ENCODE peak calls at places on chromosome 1, in five cellular contexts. S is SK-N-SH, X is HCT116, G is PC-9, N is MM.1S. H is an unnamed sample.

GRCh38 chr1:100928128-100928527 is 32.2 kb downstream of the SLC30A7 start:
- DNase-seq in G (no peak), X (no peak), N (no peak), S (peak; percentile 1), H (no peak)

GRCh38 chr1:37752583-37753471 is 12.1 kb downstream of the EPHA10 start:
- DNase-seq in G (peak; percentile 49), X (peak; percentile 8), S (peak; percentile 91), N (peak; percentile 47), H (no peak)

GRCh38 chr1:183622884-183623785 is 12.4 kb downstream of the ARPC5 start:
- DNase-seq in G (peak; percentile 60), S (peak; percentile 63), X (peak; percentile 51), N (peak; percentile 75), H (peak; percentile 84)

GRCh38 chr1:208077232-208077751 is 166.4 kb upstream of the CD34 start:
- DNase-seq in G (no peak), N (no peak), S (peak; percentile 73), X (no peak), H (no peak)

GRCh38 chr1:72281637-72282270 is 585 bp downstream of the NEGR1 start:
- DNase-seq in G (no peak), N (no peak), X (no peak), S (no peak), H (no peak)

GRCh38 chr1:11571906-11572616 is 82.2 kb downstream of the FBXO2 start:
- DNase-seq in S (no peak), X (peak; percentile 8), G (no peak), N (peak; percentile 57), H (peak; percentile 87)

GRCh38 chr1:26696645-26697440 is 1.0 kb downstream of the ARID1A start:
- DNase-seq in G (no peak), N (peak; percentile 39), X (no peak), S (peak; percentile 57), H (peak; percentile 77)

GRCh38 chr1:230280054-230280795 is 145.9 kb downstream of the PGBD5 start:
- DNase-seq in X (no peak), G (no peak), S (no peak), N (no peak), H (no peak)

GRCh38 chr1:93874025-93874651 is 4.9 kb downstream of the DNTTIP2 start:
- DNase-seq in X (no peak), N (no peak), G (peak; percentile 52), S (peak; percentile 33), H (peak; percentile 44)

GRCh38 chr1:17436380-17437174 is 2.9 kb downstream of the RCC2 start:
- DNase-seq in N (no peak), S (no peak), G (no peak), X (no peak), H (peak; percentile 11)

GRCh38 chr1:33435096-33435820 is 4.4 kb upstream of the PHC2 start:
- DNase-seq in N (no peak), X (no peak), G (no peak), S (no peak), H (no peak)

GRCh38 chr1:203325418-203326091 is 20.2 kb downstream of the BTG2 start:
- DNase-seq in X (no peak), N (peak; percentile 55), G (no peak), S (no peak), H (peak; percentile 89)

GRCh38 chr1:231563253-231563652 is 34.8 kb downstream of the TSNAX start:
- DNase-seq in N (no peak), S (no peak), X (no peak), G (no peak), H (no peak)

GRCh38 chr1:110872366-110872744 is 593 bp upstream of the CD53 start:
- DNase-seq in G (no peak), N (no peak), X (no peak), S (no peak), H (peak; percentile 96)

GRCh38 chr1:110873856-110874255 is 908 bp downstream of the CD53 start:
- DNase-seq in X (no peak), N (peak; percentile 6), S (no peak), G (no peak), H (no peak)

GRCh38 chr1:110872745-110873435 is at the start of gene CD53:
- DNase-seq in S (no peak), G (no peak), N (peak; percentile 40), X (no peak), H (peak; percentile 96)

GRCh38 chr1:110875216-110875731 is 2.3 kb downstream of the CD53 start:
- DNase-seq in N (peak; percentile 53), X (no peak), S (no peak), G (no peak), H (peak; percentile 64)

GRCh38 chr1:110874303-110875215 is 1.6 kb downstream of the CD53 start:
- DNase-seq in G (no peak), N (peak; percentile 35), X (no peak), S (no peak), H (no peak)
- H3K79me2 ChIP-seq in G (no peaks in the 10 kb centered on the region), N (peaks cover 68% of the 10 kb centered on the region), X (no peaks in the 10 kb centered on the region), S (no peaks in the 10 kb centered on the region), H (peaks cover 27% of the 10 kb centered on the region)

GRCh38 chr1:152539901-152540300 is 25.6 kb downstream of the CRCT1 start:
- DNase-seq in G (no peak), S (no peak), X (no peak), N (no peak), H (no peak)
- H3K9me2 ChIP-seq in G (no peaks in the 10 kb centered on the region), S (no peaks in the 10 kb centered on the region), X (no peaks in the 10 kb centered on the region), N (no peaks in the 10 kb centered on the region), H (no peaks in the 10 kb centered on the region)

GRCh38 chr1:116416854-116417513 is 43.9 kb downstream of the ATP1A1 start:
- DNase-seq in G (no peak), S (no peak), N (no peak), X (no peak), H (peak; percentile 71)
- H3K4me3 ChIP-seq in G (peak overlapping the region; percentile 96), S (peak overlapping the region; percentile 80), N (no peak overlapping the region), X (peak overlapping the region; percentile 89), H (peak overlapping the region; percentile 97)

DNA sequence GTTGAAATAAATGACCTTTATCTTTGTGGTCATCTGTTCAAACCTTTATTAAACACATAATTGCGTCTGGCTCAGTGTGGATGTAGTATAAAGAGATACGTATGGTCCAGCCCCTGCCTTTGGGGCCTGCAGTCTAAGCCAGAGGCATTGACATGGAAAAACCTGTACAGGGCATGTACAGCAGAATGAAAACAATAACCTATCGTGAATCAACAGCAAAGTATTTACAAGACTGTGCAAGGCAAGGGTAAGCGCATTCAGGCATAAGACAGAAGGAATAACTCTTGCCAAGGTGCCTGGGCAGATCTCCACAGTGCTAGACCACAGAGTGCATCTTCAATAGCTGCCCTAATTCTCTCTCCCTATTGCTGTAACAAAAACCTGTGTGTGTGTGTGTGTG is 35.5 kb downstream of the KIRREL1 start:
- DNase-seq in X (no peak), N (no peak), G (peak; percentile 84), S (no peak), H (no peak)
- H3K79me2 ChIP-seq in X (peaks cover 47% of the 10 kb centered on the region), N (no peaks in the 10 kb centered on the region), G (no peaks in the 10 kb centered on the region), S (peaks cover 100% of the 10 kb centered on the region), H (no peaks in the 10 kb centered on the region)

GRCh38 chr1:181604482-181604881 is 121.2 kb downstream of the CACNA1E start:
- DNase-seq in S (no peak), N (no peak), X (no peak), G (no peak), H (no peak)

GRCh38 chr1:181608386-181608785 is 125.1 kb downstream of the CACNA1E start:
- DNase-seq in G (no peak), X (no peak), N (no peak), S (no peak), H (no peak)

GRCh38 chr1:181603735-181604410 is 120.6 kb downstream of the CACNA1E start:
- DNase-seq in X (no peak), S (no peak), N (no peak), G (no peak), H (no peak)

GRCh38 chr1:181608951-181609350 is 125.6 kb downstream of the CACNA1E start:
- DNase-seq in N (no peak), X (no peak), S (no peak), G (no peak), H (no peak)

GRCh38 chr1:181607524-181607923 is 124.2 kb downstream of the CACNA1E start:
- DNase-seq in N (no peak), X (no peak), S (no peak), G (no peak), H (no peak)
- H3K9me2 ChIP-seq in N (no peaks in the 10 kb centered on the region), X (no peaks in the 10 kb centered on the region), S (no peaks in the 10 kb centered on the region), G (no peaks in the 10 kb centered on the region), H (no peaks in the 10 kb centered on the region)

DNA sequence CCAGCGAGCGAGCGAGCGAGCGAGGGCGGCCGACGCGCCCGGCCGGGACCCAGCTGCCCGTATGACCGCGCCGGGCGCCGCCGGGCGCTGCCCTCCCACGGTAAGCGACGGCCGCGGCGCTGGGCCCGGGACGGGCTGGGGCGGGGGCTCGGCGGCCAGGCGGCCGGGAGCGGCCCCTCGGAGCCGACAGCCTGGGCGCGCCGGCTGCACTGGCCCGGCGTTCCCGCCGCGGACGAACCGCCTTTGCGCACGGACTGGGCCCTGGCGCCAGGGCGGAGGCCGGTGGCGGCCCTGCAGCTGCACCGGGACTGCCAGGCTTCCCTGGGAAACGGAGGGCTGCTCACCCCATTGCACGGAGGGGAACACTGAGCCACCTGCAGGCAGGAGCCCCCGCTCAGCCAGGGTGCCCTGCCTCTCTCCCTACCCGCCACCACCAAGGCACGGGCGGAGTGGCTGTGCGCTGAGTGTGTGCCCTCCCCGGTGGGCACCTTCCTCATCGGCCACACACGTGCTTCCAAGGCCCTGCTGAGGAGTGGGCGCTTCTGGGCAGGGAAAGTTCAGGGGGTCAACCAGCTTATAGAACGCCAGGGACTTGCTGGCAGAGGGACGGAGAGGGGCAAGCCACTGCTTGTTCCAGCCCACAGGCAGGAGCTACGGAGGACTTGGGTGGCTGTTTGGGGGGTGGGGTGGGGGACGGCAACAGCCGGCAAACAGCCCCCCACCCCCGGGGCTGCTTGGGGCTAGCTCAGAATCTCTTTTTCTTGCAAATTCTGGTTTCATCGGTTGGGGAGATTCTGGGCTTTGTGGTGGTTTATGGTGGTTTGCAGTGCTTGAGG is 532 bp downstream of the CSF1 start:
- DNase-seq in N (no peak), G (no peak), S (no peak), X (no peak), H (no peak)
- H3K4me3 ChIP-seq in N (peak overlapping the region; percentile 45), G (peak overlapping the region; percentile 98), S (peak overlapping the region; percentile 91), X (peak overlapping the region; percentile 66), H (no peak overlapping the region)

GRCh38 chr1:145806844-145807243 is 17.1 kb downstream of the RNF115 start:
- DNase-seq in S (no peak), N (no peak), X (no peak), G (no peak), H (peak; percentile 31)
- H3K79me2 ChIP-seq in S (peaks cover 71% of the 10 kb centered on the region), N (peaks cover 72% of the 10 kb centered on the region), X (peaks cover 58% of the 10 kb centered on the region), G (peaks cover 56% of the 10 kb centered on the region), H (peaks cover 73% of the 10 kb centered on the region)

DNA sequence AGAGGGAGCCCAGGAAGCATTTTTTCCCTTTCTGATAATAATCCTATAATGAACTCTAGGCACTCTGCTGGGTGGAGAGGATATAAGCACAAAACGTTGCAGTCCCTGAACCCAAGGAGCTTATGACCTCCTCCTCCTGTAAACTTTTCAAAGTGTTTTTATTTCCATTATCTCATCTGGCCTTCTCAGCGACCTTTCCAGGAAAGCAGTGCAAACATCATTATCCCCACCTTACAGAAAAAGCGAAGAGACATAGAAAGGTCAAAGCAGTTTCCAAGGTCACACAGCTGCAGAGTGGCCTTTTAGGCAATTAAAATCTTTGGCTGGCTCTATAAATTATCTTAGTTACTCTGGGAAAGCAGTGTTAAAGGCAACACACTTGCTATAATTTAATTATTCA is 63.8 kb downstream of the OLFML3 start:
- DNase-seq in X (no peak), N (no peak), G (no peak), S (no peak), H (no peak)
- H3K9me2 ChIP-seq in X (no peaks in the 10 kb centered on the region), N (no peaks in the 10 kb centered on the region), G (no peaks in the 10 kb centered on the region), S (no peaks in the 10 kb centered on the region), H (no peaks in the 10 kb centered on the region)

GRCh38 chr1:202145325-202146140 is 996 bp upstream of the ARL8A start:
- DNase-seq in N (peak; percentile 46), S (no peak), G (no peak), X (no peak), H (peak; percentile 61)
- H3K4me3 ChIP-seq in N (peak overlapping the region; percentile 71), S (peak overlapping the region; percentile 93), G (peak overlapping the region; percentile 95), X (peak overlapping the region; percentile 77), H (peak overlapping the region; percentile 89)